ENCODE peak calls at places on chromosome 10, in ten cellular contexts. H, I, L, X, Y, N, P, Q, M and C are unnamed samples.

GRCh38 chr10:60252688-60253087 is 137.0 kb downstream of the ANK3 start:
- DNase-seq in H (no peak), I (no peak), L (no peak), X (no peak), Y (no peak), N (no peak), P (no peak), Q (peak; percentile 22), M (no peak), C (no peak)

GRCh38 chr10:76547352-76547972 is 1090.1 kb downstream of the KCNMA1 start:
- DNase-seq in H (peak; percentile 88), I (no peak), L (no peak), X (peak; percentile 82), Y (peak; percentile 16), N (peak; percentile 88), P (peak; percentile 38), Q (peak; percentile 93), M (no peak), C (peak; percentile 89)

GRCh38 chr10:120456626-120457430 is at the start of gene PLPP4:
- DNase-seq in H (no peak), I (peak; percentile 87), L (no peak), X (no peak), Y (peak; percentile 38), N (no peak), P (no peak), Q (peak; percentile 59), M (no peak), C (no peak)

GRCh38 chr10:129120441-129120840 is 346.6 kb upstream of the MGMT start:
- DNase-seq in H (no peak), I (no peak), L (no peak), X (no peak), Y (no peak), N (no peak), P (no peak), Q (no peak), M (no peak), C (no peak)

GRCh38 chr10:18097524-18097923 is 42.7 kb upstream of the CACNB2 start:
- DNase-seq in H (no peak), I (no peak), L (no peak), X (no peak), Y (no peak), N (no peak), P (no peak), Q (no peak), M (no peak), C (no peak)

GRCh38 chr10:132606536-132607316 is 69.1 kb downstream of the INPP5A start:
- DNase-seq in H (no peak), I (no peak), L (no peak), X (no peak), Y (no peak), N (peak; percentile 73), P (no peak), Q (no peak), M (no peak), C (peak; percentile 74)

GRCh38 chr10:13062813-13063212 is 37.1 kb upstream of the OPTN start:
- DNase-seq in H (no peak), I (no peak), L (no peak), X (no peak), Y (no peak), N (no peak), P (no peak), Q (no peak), M (no peak), C (no peak)

GRCh38 chr10:77811831-77812430 is 114.6 kb downstream of the DLG5 start:
- DNase-seq in H (no peak), I (no peak), L (no peak), X (no peak), Y (no peak), N (no peak), P (no peak), Q (no peak), M (no peak), C (no peak)

GRCh38 chr10:96673318-96674099 is 46.8 kb downstream of the PIK3AP1 start:
- DNase-seq in H (no peak), I (no peak), L (no peak), X (peak; percentile 52), Y (no peak), N (no peak), P (no peak), Q (no peak), M (peak; percentile 67), C (no peak)

GRCh38 chr10:47282657-47283018 is 17.4 kb upstream of the GDF10 start:
- DNase-seq in H (peak; percentile 35), I (peak; percentile 45), L (no peak), X (no peak), Y (no peak), N (no peak), P (no peak), Q (no peak), M (no peak), C (no peak)

GRCh38 chr10:102916173-102916572 is 1.9 kb upstream of the CNNM2 start:
- DNase-seq in H (no peak), I (no peak), L (no peak), X (no peak), Y (no peak), N (no peak), P (no peak), Q (no peak), M (no peak), C (no peak)

GRCh38 chr10:102917962-102918816 is at the start of gene CNNM2:
- DNase-seq in H (peak; percentile 100), I (peak; percentile 99), L (peak; percentile 86), X (peak; percentile 100), Y (peak; percentile 85), N (peak; percentile 100), P (peak; percentile 99), Q (peak; percentile 100), M (peak; percentile 98), C (peak; percentile 100)

GRCh38 chr10:102918817-102919236 is 733 bp downstream of the CNNM2 start:
- DNase-seq in H (no peak), I (peak; percentile 86), L (peak; percentile 27), X (peak; percentile 30), Y (no peak), N (no peak), P (no peak), Q (peak; percentile 45), M (no peak), C (no peak)

GRCh38 chr10:102919237-102919959 is 1.3 kb downstream of the CNNM2 start:
- DNase-seq in H (no peak), I (peak; percentile 82), L (no peak), X (peak; percentile 21), Y (no peak), N (peak; percentile 40), P (no peak), Q (peak; percentile 59), M (no peak), C (peak; percentile 66)

DNA sequence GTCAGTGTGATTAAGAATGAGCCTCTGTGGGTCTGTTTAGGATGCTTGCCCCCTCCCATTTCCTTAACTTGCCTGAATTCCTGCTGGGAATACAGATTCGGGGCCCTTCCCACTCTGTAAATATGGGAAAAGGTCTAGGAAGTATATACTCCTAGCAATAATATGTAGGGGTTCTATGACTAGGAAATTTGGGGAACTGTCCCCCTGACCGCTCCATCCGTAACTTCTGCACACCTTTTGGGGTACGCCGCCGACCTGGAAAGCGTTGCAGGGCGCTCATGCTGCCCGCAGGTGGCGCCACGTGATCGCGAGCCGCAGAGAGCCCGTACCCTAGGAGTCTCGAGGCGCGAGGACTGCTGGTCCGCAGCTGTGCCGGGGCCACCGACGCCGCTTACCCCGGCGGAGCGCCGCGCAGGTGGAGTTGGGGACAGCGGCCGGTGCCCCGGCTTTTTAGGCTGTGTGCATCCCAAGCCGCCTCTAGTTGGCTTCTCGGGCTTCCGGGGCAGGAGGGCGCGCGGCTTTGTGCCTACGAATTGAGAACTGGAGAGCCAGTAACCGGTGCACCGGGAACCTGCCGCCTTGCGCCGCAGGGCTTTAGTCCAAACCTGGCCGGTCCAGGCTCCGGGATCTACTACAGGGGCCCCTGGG is 656 bp upstream of the CNNM2 start:
- DNase-seq in H (peak; percentile 94), I (peak; percentile 95), L (peak; percentile 55), X (peak; percentile 86), Y (peak; percentile 60), N (peak; percentile 85), P (peak; percentile 35), Q (peak; percentile 91), M (no peak), C (peak; percentile 92)
- TF ChIP-seq POLR2AphosphoS5 in H (peak; percentile 45), I (no peak), L (no peak), X (no peak), Y (no peak), N (no peak), P (no peak), Q (no peak), M (no peak), C (no peak)

DNA sequence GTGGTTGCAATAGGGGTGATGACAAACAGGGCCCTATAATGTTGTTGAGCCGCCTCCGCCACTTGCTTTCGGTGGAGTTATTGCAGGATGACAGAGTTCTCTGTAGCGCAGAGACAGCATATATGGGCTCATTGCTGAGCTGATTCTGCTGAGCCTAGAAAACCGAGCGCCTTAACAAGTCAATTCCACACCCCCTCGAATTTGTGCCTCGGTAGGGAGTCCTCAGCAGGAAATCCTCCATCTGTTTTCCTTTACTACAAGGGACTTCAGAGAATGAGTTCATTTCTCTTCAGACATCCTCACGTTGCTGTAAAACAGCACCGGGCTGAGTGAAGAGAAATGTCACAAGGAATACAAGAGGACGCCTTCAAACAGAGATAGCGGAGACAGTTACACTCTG is 90.7 kb upstream of the KIAA1217 start:
- DNase-seq in H (no peak), I (no peak), L (no peak), X (no peak), Y (no peak), N (no peak), P (no peak), Q (peak; percentile 35), M (no peak), C (no peak)
- TF ChIP-seq POLR2AphosphoS5 in H (no peak), I (no peak), L (no peak), X (no peak), Y (no peak), N (no peak), P (no peak), Q (no peak), M (no peak), C (no peak)

GRCh38 chr10:127552446-127552845 is 3.3 kb downstream of the NPS start:
- DNase-seq in H (no peak), I (no peak), L (no peak), X (no peak), Y (no peak), N (no peak), P (no peak), Q (no peak), M (no peak), C (no peak)

GRCh38 chr10:127553431-127553830 is 4.3 kb downstream of the NPS start:
- DNase-seq in H (no peak), I (no peak), L (no peak), X (no peak), Y (no peak), N (no peak), P (no peak), Q (no peak), M (no peak), C (no peak)

GRCh38 chr10:127556911-127557310 is 7.8 kb downstream of the NPS start:
- DNase-seq in H (no peak), I (no peak), L (no peak), X (no peak), Y (no peak), N (no peak), P (no peak), Q (peak; percentile 92), M (no peak), C (no peak)
- TF ChIP-seq POLR2AphosphoS5 in H (no peak), I (no peak), L (no peak), X (no peak), Y (no peak), N (no peak), P (no peak), Q (no peak), M (no peak), C (no peak)

GRCh38 chr10:110864662-110865140 is 7.0 kb upstream of the PDCD4 start:
- DNase-seq in H (no peak), I (no peak), L (no peak), X (no peak), Y (no peak), N (no peak), P (no peak), Q (no peak), M (peak; percentile 97), C (no peak)
- TF ChIP-seq POLR2AphosphoS5 in H (no peak), I (peak; percentile 70), L (no peak), X (peak; percentile 17), Y (no peak), N (peak; percentile 51), P (no peak), Q (no peak), M (no peak), C (no peak)